ENCODE peak calls at places on chromosomes 11 and 22, in seven cellular contexts. H is HFF-Myc; C is mucosa of descending colon; I is bronchial epithelial cell; V is endodermal cell; Q is tibial artery; Y is CD4-positive, alpha-beta T cell. P is an unnamed sample.

GRCh38 chr22:40156001-40156516 is 21.7 kb upstream of the TNRC6B start:
- DNase-seq in H (no peak), C (peak), I (peak), V (peak), Q (no peak), Y (no peak), P (no peak)

GRCh38 chr11:88206746-88207145 is 31.5 kb upstream of the RAB38 start:
- DNase-seq in H (no peak), C (no peak), I (peak), V (no peak), Q (no peak), Y (no peak), P (no peak)

GRCh38 chr22:50518628-50519027 is 6.8 kb downstream of the SCO2 start:
- DNase-seq in H (no peak), C (no peak), I (no peak), V (no peak), Q (no peak), Y (no peak), P (no peak)

GRCh38 chr11:109971184-109971523 is 122.0 kb upstream of the ZC3H12C start:
- DNase-seq in H (peak), C (no peak), I (peak), V (no peak), Q (no peak), Y (no peak), P (no peak)

GRCh38 chr11:42996742-42997307 is 315.0 kb upstream of the API5 start:
- DNase-seq in H (no peak), C (no peak), I (no peak), V (no peak), Q (no peak), Y (no peak), P (no peak)

GRCh38 chr11:7520981-7521487 is 7.2 kb downstream of the PPFIBP2 start:
- DNase-seq in H (no peak), C (no peak), I (no peak), V (no peak), Q (no peak), Y (no peak), P (no peak)

GRCh38 chr11:46039990-46040389 is 81.3 kb downstream of the PHF21A start:
- DNase-seq in H (no peak), C (no peak), I (no peak), V (no peak), Q (no peak), Y (no peak), P (no peak)

GRCh38 chr11:44988981-44989635 is 38.4 kb upstream of the TP53I11 start:
- DNase-seq in H (no peak), C (no peak), I (no peak), V (peak), Q (no peak), Y (no peak), P (no peak)

GRCh38 chr11:108586600-108586999 is 7.0 kb downstream of the EXPH5 start:
- DNase-seq in H (no peak), C (peak), I (no peak), V (no peak), Q (no peak), Y (no peak), P (no peak)

GRCh38 chr22:37492428-37493344 is 6.5 kb upstream of the MFNG start:
- DNase-seq in H (no peak), C (peak), I (peak), V (peak), Q (no peak), Y (peak), P (no peak)

GRCh38 chr11:93843906-93844305 is 6.5 kb downstream of the VSTM5 start:
- DNase-seq in H (no peak), C (no peak), I (peak), V (peak), Q (no peak), Y (no peak), P (no peak)
- TF ChIP-seq CTCF in H (no peak), C (no peak), I (no peak), V (no peak), Q (no peak), Y (no peak), P (no peak)

GRCh38 chr22:43057641-43058040 is 31.6 kb downstream of the TTLL1 start:
- DNase-seq in H (no peak), C (no peak), I (no peak), V (no peak), Q (no peak), Y (no peak), P (no peak)

GRCh38 chr22:43047605-43048004 is 32.7 kb upstream of the PACSIN2 start:
- DNase-seq in H (no peak), C (no peak), I (no peak), V (no peak), Q (no peak), Y (no peak), P (no peak)

GRCh38 chr22:43050995-43051394 is 36.0 kb upstream of the PACSIN2 start:
- DNase-seq in H (no peak), C (no peak), I (no peak), V (peak), Q (no peak), Y (no peak), P (no peak)

GRCh38 chr22:43053176-43053575 is 36.0 kb downstream of the TTLL1 start:
- DNase-seq in H (no peak), C (no peak), I (no peak), V (peak), Q (no peak), Y (no peak), P (no peak)
- TF ChIP-seq CTCF in H (peak), C (no peak), I (no peak), V (peak), Q (no peak), Y (no peak), P (no peak)

DNA sequence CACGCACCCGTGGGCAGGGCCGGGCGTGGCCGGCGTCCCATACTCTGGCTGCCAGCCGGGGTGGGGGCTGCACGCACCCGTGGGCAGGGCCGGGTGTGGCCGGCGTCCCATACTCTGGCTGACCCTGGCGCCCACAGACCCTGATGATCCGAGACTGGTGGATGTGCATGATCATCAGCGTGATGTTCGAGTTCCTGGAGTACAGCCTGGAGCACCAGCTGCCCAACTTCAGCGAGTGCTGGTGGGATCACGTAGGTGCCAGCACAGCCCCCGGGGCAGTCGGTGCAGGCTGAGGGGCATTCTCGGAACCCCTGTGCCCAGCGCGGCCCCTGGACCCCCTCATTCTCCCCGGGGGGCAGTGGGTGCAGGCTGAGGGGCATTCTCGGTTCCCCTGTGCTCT is 19.0 kb downstream of the RNH1 start:
- DNase-seq in H (no peak), C (no peak), I (no peak), V (no peak), Q (no peak), Y (no peak), P (no peak)
- TF ChIP-seq CTCF in H (no peak), C (no peak), I (no peak), V (no peak), Q (no peak), Y (no peak), P (no peak)

GRCh38 chr22:45552580-45553332 is 50.1 kb downstream of the FBLN1 start:
- DNase-seq in H (peak), C (peak), I (peak), V (peak), Q (peak), Y (no peak), P (no peak)
- TF ChIP-seq CTCF in H (peak), C (no peak), I (peak), V (peak), Q (no peak), Y (no peak), P (no peak)

GRCh38 chr22:17217179-17217578 is 2.1 kb downstream of the ADA2 start:
- DNase-seq in H (no peak), C (no peak), I (no peak), V (peak), Q (no peak), Y (peak), P (no peak)

GRCh38 chr22:17218341-17218740 is 894 bp downstream of the ADA2 start:
- DNase-seq in H (no peak), C (no peak), I (no peak), V (peak), Q (no peak), Y (no peak), P (no peak)

GRCh38 chr22:17222503-17222902 is 3.3 kb upstream of the ADA2 start:
- DNase-seq in H (no peak), C (no peak), I (no peak), V (no peak), Q (no peak), Y (no peak), P (no peak)
- TF ChIP-seq CTCF in H (no peak), C (no peak), I (no peak), V (no peak), Q (no peak), Y (no peak), P (no peak)

GRCh38 chr11:15599376-15599775 is 484.7 kb downstream of the INSC start:
- DNase-seq in H (no peak), C (no peak), I (no peak), V (no peak), Q (no peak), Y (no peak), P (no peak)

GRCh38 chr11:15602779-15603178 is 488.1 kb downstream of the INSC start:
- DNase-seq in H (no peak), C (no peak), I (no peak), V (no peak), Q (no peak), Y (no peak), P (no peak)

GRCh38 chr11:15605094-15605493 is 490.4 kb downstream of the INSC start:
- DNase-seq in H (no peak), C (peak), I (no peak), V (no peak), Q (no peak), Y (no peak), P (no peak)

GRCh38 chr11:15603208-15603607 is 488.5 kb downstream of the INSC start:
- DNase-seq in H (no peak), C (no peak), I (no peak), V (no peak), Q (peak), Y (no peak), P (no peak)

DNA sequence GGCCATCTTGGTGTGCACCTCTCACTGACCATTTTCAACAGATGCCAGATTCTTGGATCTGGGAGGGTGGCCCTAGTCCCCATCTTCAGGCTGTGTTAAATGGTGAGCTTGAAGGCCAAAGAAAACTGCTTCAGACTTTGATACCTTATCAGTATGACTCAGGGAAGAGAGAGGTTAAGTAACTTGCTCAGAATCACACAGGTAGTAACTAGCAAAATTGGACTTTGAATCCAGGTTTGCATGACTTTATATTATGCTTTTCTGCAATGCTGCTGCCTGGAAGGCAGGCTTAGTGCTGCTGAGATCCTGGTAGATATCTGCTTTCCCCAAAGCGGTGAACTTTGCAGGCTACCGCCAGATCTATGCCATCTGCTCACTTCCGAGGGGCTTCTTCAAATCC is 487.3 kb downstream of the INSC start:
- DNase-seq in H (no peak), C (no peak), I (no peak), V (no peak), Q (no peak), Y (no peak), P (no peak)
- TF ChIP-seq CTCF in H (no peak), C (no peak), I (no peak), V (no peak), Q (no peak), Y (no peak), P (no peak)

GRCh38 chr11:49995559-49995958 is 13.2 kb upstream of the OR4C12 start:
- DNase-seq in H (peak), C (peak), I (peak), V (peak), Q (no peak), Y (no peak), P (no peak)
- TF ChIP-seq CTCF in H (peak), C (no peak), I (peak), V (peak), Q (peak), Y (no peak), P (no peak)

P was measured in activated B cell treated with CpG ODN at 0.5 μM for 24 hours.